ENCODE peak calls at places on chromosomes 3 and 15, in four cellular contexts. One of them, this sample, is unnamed.

GRCh38 chr15:99361541-99362185 is 110.4 kb downstream of the LRRC28 start:
- DNase-seq in K562: no peak
- DNase-seq in CD4-positive, alpha-beta memory T cell: no peak
- DNase-seq in upper lobe of left lung: no peak
- DNase-seq in this sample: peak; percentile 31

GRCh38 chr3:13093687-13094086 is 20.5 kb upstream of the IQSEC1 start:
- DNase-seq in upper lobe of left lung: no peak
- DNase-seq in K562: peak; percentile 93
- DNase-seq in CD4-positive, alpha-beta memory T cell: no peak
- DNase-seq in this sample: peak; percentile 47

GRCh38 chr3:11641683-11642407 is 1.9 kb downstream of the VGLL4 start:
- DNase-seq in upper lobe of left lung: no peak
- DNase-seq in CD4-positive, alpha-beta memory T cell: peak; percentile 30
- DNase-seq in K562: peak; percentile 45
- DNase-seq in this sample: peak; percentile 49

GRCh38 chr15:80856400-80856799 is 77.2 kb downstream of the CEMIP start:
- DNase-seq in CD4-positive, alpha-beta memory T cell: no peak
- DNase-seq in upper lobe of left lung: no peak
- DNase-seq in K562: peak; percentile 28
- DNase-seq in this sample: peak; percentile 16

GRCh38 chr3:73419179-73419803 is 205.4 kb downstream of the PDZRN3 start:
- DNase-seq in CD4-positive, alpha-beta memory T cell: no peak
- DNase-seq in K562: no peak
- DNase-seq in upper lobe of left lung: no peak
- DNase-seq in this sample: no peak

GRCh38 chr3:48069339-48069738 is 53.1 kb upstream of the MAP4 start:
- DNase-seq in upper lobe of left lung: no peak
- DNase-seq in CD4-positive, alpha-beta memory T cell: no peak
- DNase-seq in K562: no peak
- DNase-seq in this sample: no peak

GRCh38 chr3:129616713-129617112 is 10.2 kb upstream of the PLXND1 start:
- DNase-seq in CD4-positive, alpha-beta memory T cell: no peak
- DNase-seq in upper lobe of left lung: peak; percentile 70
- DNase-seq in K562: no peak
- DNase-seq in this sample: no peak

GRCh38 chr3:57004154-57004730 is 56.2 kb upstream of the SPATA12 start:
- DNase-seq in CD4-positive, alpha-beta memory T cell: no peak
- DNase-seq in upper lobe of left lung: no peak
- DNase-seq in K562: no peak
- DNase-seq in this sample: no peak

GRCh38 chr15:85515212-85515611 is 134.8 kb downstream of the AKAP13 start:
- DNase-seq in K562: no peak
- DNase-seq in CD4-positive, alpha-beta memory T cell: no peak
- DNase-seq in upper lobe of left lung: no peak
- DNase-seq in this sample: no peak

GRCh38 chr3:31724681-31725080 is 192.0 kb downstream of the STT3B start:
- DNase-seq in upper lobe of left lung: no peak
- DNase-seq in CD4-positive, alpha-beta memory T cell: no peak
- DNase-seq in K562: peak; percentile 25
- DNase-seq in this sample: peak; percentile 65

GRCh38 chr15:101322849-101323477 is 27.9 kb upstream of the SNRPA1 start:
- DNase-seq in upper lobe of left lung: no peak
- DNase-seq in K562: no peak
- DNase-seq in CD4-positive, alpha-beta memory T cell: no peak
- DNase-seq in this sample: no peak

GRCh38 chr15:48052871-48053383 is 67.9 kb upstream of the SLC24A5 start:
- DNase-seq in K562: no peak
- DNase-seq in upper lobe of left lung: no peak
- DNase-seq in CD4-positive, alpha-beta memory T cell: no peak
- DNase-seq in this sample: no peak

GRCh38 chr3:173510565-173510964 is 113.0 kb downstream of the NLGN1 start:
- DNase-seq in K562: no peak
- DNase-seq in CD4-positive, alpha-beta memory T cell: no peak
- DNase-seq in upper lobe of left lung: no peak
- DNase-seq in this sample: no peak

GRCh38 chr15:43920201-43920600 is 93.4 kb downstream of the WDR76 start:
- DNase-seq in CD4-positive, alpha-beta memory T cell: no peak
- DNase-seq in K562: no peak
- DNase-seq in upper lobe of left lung: no peak
- DNase-seq in this sample: no peak

GRCh38 chr3:73520931-73521461 is 103.7 kb downstream of the PDZRN3 start:
- DNase-seq in upper lobe of left lung: no peak
- DNase-seq in CD4-positive, alpha-beta memory T cell: no peak
- DNase-seq in K562: no peak
- DNase-seq in this sample: no peak

GRCh38 chr15:98841419-98841970 is 166.1 kb downstream of the PGPEP1L start:
- DNase-seq in K562: no peak
- DNase-seq in CD4-positive, alpha-beta memory T cell: no peak
- DNase-seq in upper lobe of left lung: no peak
- DNase-seq in this sample: no peak

GRCh38 chr3:189563841-189564563 is 67.2 kb upstream of the TP63 start:
- DNase-seq in K562: no peak
- DNase-seq in upper lobe of left lung: peak; percentile 22
- DNase-seq in CD4-positive, alpha-beta memory T cell: no peak
- DNase-seq in this sample: no peak

GRCh38 chr3:8793242-8793641 is 23.8 kb upstream of the OXTR start:
- DNase-seq in CD4-positive, alpha-beta memory T cell: no peak
- DNase-seq in K562: no peak
- DNase-seq in upper lobe of left lung: no peak
- DNase-seq in this sample: no peak

GRCh38 chr15:29364429-29365078 is 94.9 kb upstream of the NSMCE3 start:
- DNase-seq in CD4-positive, alpha-beta memory T cell: no peak
- DNase-seq in K562: peak; percentile 28
- DNase-seq in upper lobe of left lung: no peak
- DNase-seq in this sample: no peak

GRCh38 chr15:50107157-50107556 is 11.9 kb downstream of the ATP8B4 start:
- DNase-seq in upper lobe of left lung: no peak
- DNase-seq in K562: no peak
- DNase-seq in CD4-positive, alpha-beta memory T cell: no peak
- DNase-seq in this sample: no peak

GRCh38 chr3:134608957-134609525 is 41.8 kb downstream of the KY start:
- DNase-seq in K562: no peak
- DNase-seq in CD4-positive, alpha-beta memory T cell: no peak
- DNase-seq in upper lobe of left lung: no peak
- DNase-seq in this sample: no peak

GRCh38 chr3:186107148-186108105 is 1.5 kb downstream of the ETV5 start:
- DNase-seq in upper lobe of left lung: peak; percentile 74
- DNase-seq in CD4-positive, alpha-beta memory T cell: peak; percentile 22
- DNase-seq in K562: peak; percentile 75
- DNase-seq in this sample: peak; percentile 70

GRCh38 chr3:160757624-160758106 is 1.6 kb downstream of the PPM1L start:
- DNase-seq in CD4-positive, alpha-beta memory T cell: no peak
- DNase-seq in K562: no peak
- DNase-seq in upper lobe of left lung: no peak
- DNase-seq in this sample: peak; percentile 51

GRCh38 chr3:171186383-171186782 is 159.9 kb upstream of the SLC2A2 start:
- DNase-seq in upper lobe of left lung: no peak
- DNase-seq in K562: no peak
- DNase-seq in CD4-positive, alpha-beta memory T cell: no peak
- DNase-seq in this sample: no peak

GRCh38 chr3:84960581-84960980 is 1.8 kb downstream of the CADM2 start:
- DNase-seq in CD4-positive, alpha-beta memory T cell: no peak
- DNase-seq in K562: no peak
- DNase-seq in upper lobe of left lung: no peak
- DNase-seq in this sample: no peak

GRCh38 chr3:73259841-73260240 is 198.4 kb downstream of the EBLN2 start:
- DNase-seq in CD4-positive, alpha-beta memory T cell: no peak
- DNase-seq in upper lobe of left lung: no peak
- DNase-seq in K562: no peak
- DNase-seq in this sample: no peak

GRCh38 chr15:48781002-48781401 is 29.9 kb downstream of the CEP152 start:
- DNase-seq in CD4-positive, alpha-beta memory T cell: no peak
- DNase-seq in upper lobe of left lung: no peak
- DNase-seq in K562: no peak
- DNase-seq in this sample: no peak

GRCh38 chr15:78850926-78851600 is 21.6 kb upstream of the MORF4L1 start:
- DNase-seq in CD4-positive, alpha-beta memory T cell: no peak
- DNase-seq in upper lobe of left lung: no peak
- DNase-seq in K562: no peak
- DNase-seq in this sample: no peak

GRCh38 chr3:12143949-12144504 is 14.7 kb downstream of the TIMP4 start:
- DNase-seq in CD4-positive, alpha-beta memory T cell: no peak
- DNase-seq in upper lobe of left lung: peak; percentile 49
- DNase-seq in K562: no peak
- DNase-seq in this sample: no peak

GRCh38 chr3:127342735-127343134 is 54.9 kb upstream of the PRR20G start:
- DNase-seq in CD4-positive, alpha-beta memory T cell: no peak
- DNase-seq in K562: peak; percentile 6
- DNase-seq in upper lobe of left lung: no peak
- DNase-seq in this sample: no peak

GRCh38 chr3:10467204-10467603 is 38.2 kb downstream of the ATP2B2 start:
- DNase-seq in K562: no peak
- DNase-seq in upper lobe of left lung: no peak
- DNase-seq in CD4-positive, alpha-beta memory T cell: no peak
- DNase-seq in this sample: no peak

GRCh38 chr3:10463191-10464067 is 42.0 kb downstream of the ATP2B2 start:
- DNase-seq in upper lobe of left lung: no peak
- DNase-seq in CD4-positive, alpha-beta memory T cell: no peak
- DNase-seq in K562: no peak
- DNase-seq in this sample: no peak

GRCh38 chr3:10464068-10464434 is 41.3 kb downstream of the ATP2B2 start:
- DNase-seq in K562: no peak
- DNase-seq in CD4-positive, alpha-beta memory T cell: no peak
- DNase-seq in upper lobe of left lung: no peak
- DNase-seq in this sample: peak; percentile 31

GRCh38 chr3:10466186-10466585 is 39.2 kb downstream of the ATP2B2 start:
- DNase-seq in upper lobe of left lung: no peak
- DNase-seq in CD4-positive, alpha-beta memory T cell: no peak
- DNase-seq in K562: no peak
- DNase-seq in this sample: no peak

DNA sequence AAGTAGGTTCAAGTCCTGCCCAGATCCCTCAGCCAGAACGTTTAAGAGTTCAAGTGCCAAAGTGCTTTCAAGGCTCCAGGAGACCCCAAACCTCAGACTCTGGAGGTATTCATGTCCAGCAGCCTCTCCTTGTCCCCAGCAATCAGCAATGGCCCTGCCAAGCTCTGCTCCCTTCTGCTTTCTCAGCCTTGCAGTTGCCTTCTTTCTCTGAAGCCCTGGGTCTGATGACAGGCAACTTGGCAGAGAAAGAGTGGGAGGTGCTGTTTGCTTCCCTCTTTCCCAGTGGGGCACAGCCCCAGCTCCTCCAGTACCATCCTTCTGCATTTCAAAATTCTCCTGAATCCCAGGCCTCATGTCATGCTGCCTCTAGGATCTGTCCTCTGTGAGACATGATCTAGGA is 40.2 kb downstream of the ATP2B2 start:
- DNase-seq in upper lobe of left lung: no peak
- DNase-seq in K562: no peak
- DNase-seq in CD4-positive, alpha-beta memory T cell: no peak
- DNase-seq in this sample: no peak
- H3K4me1 ChIP-seq in upper lobe of left lung: no peaks in the 10 kb centered on the region
- H3K4me1 ChIP-seq in K562: no peaks in the 10 kb centered on the region
- H3K4me1 ChIP-seq in CD4-positive, alpha-beta memory T cell: no peaks in the 10 kb centered on the region
- H3K4me1 ChIP-seq in this sample: peaks cover 10% of the 10 kb centered on the region

GRCh38 chr15:75208501-75209288 is 7.0 kb downstream of the C15orf39 start:
- DNase-seq in CD4-positive, alpha-beta memory T cell: no peak
- DNase-seq in K562: no peak
- DNase-seq in upper lobe of left lung: no peak
- DNase-seq in this sample: no peak
- H3K4me1 ChIP-seq in CD4-positive, alpha-beta memory T cell: peaks cover 27% of the 10 kb centered on the region
- H3K4me1 ChIP-seq in K562: peaks cover 14% of the 10 kb centered on the region
- H3K4me1 ChIP-seq in upper lobe of left lung: peaks cover 54% of the 10 kb centered on the region
- H3K4me1 ChIP-seq in this sample: peaks cover 17% of the 10 kb centered on the region

GRCh38 chr3:188176884-188177283 is 22.9 kb downstream of the LPP start:
- DNase-seq in K562: no peak
- DNase-seq in upper lobe of left lung: no peak
- DNase-seq in CD4-positive, alpha-beta memory T cell: no peak
- DNase-seq in this sample: no peak

GRCh38 chr3:188177721-188178120 is 23.8 kb downstream of the LPP start:
- DNase-seq in upper lobe of left lung: no peak
- DNase-seq in CD4-positive, alpha-beta memory T cell: no peak
- DNase-seq in K562: no peak
- DNase-seq in this sample: no peak

GRCh38 chr3:188179006-188179966 is 25.3 kb downstream of the LPP start:
- DNase-seq in upper lobe of left lung: peak; percentile 80
- DNase-seq in K562: no peak
- DNase-seq in CD4-positive, alpha-beta memory T cell: no peak
- DNase-seq in this sample: peak; percentile 66

GRCh38 chr3:188180114-188180513 is 26.2 kb downstream of the LPP start:
- DNase-seq in upper lobe of left lung: no peak
- DNase-seq in CD4-positive, alpha-beta memory T cell: no peak
- DNase-seq in K562: no peak
- DNase-seq in this sample: no peak

GRCh38 chr3:188178293-188178950 is 24.5 kb downstream of the LPP start:
- DNase-seq in CD4-positive, alpha-beta memory T cell: no peak
- DNase-seq in upper lobe of left lung: no peak
- DNase-seq in K562: no peak
- DNase-seq in this sample: no peak
- H3K4me1 ChIP-seq in CD4-positive, alpha-beta memory T cell: peaks cover 25% of the 10 kb centered on the region
- H3K4me1 ChIP-seq in upper lobe of left lung: peaks cover 32% of the 10 kb centered on the region
- H3K4me1 ChIP-seq in K562: no peaks in the 10 kb centered on the region
- H3K4me1 ChIP-seq in this sample: peaks cover 72% of the 10 kb centered on the region

GRCh38 chr3:30618508-30618907 is 12.1 kb downstream of the TGFBR2 start:
- DNase-seq in K562: no peak
- DNase-seq in CD4-positive, alpha-beta memory T cell: no peak
- DNase-seq in upper lobe of left lung: no peak
- DNase-seq in this sample: peak; percentile 66

GRCh38 chr3:30616347-30617027 is 10.1 kb downstream of the TGFBR2 start:
- DNase-seq in upper lobe of left lung: no peak
- DNase-seq in K562: no peak
- DNase-seq in CD4-positive, alpha-beta memory T cell: no peak
- DNase-seq in this sample: no peak

GRCh38 chr3:30617069-30617468 is 10.7 kb downstream of the TGFBR2 start:
- DNase-seq in CD4-positive, alpha-beta memory T cell: no peak
- DNase-seq in upper lobe of left lung: no peak
- DNase-seq in K562: no peak
- DNase-seq in this sample: no peak

GRCh38 chr3:30619318-30619717 is 12.9 kb downstream of the TGFBR2 start:
- DNase-seq in CD4-positive, alpha-beta memory T cell: no peak
- DNase-seq in K562: no peak
- DNase-seq in upper lobe of left lung: no peak
- DNase-seq in this sample: no peak

GRCh38 chr3:30617653-30618052 is 11.3 kb downstream of the TGFBR2 start:
- DNase-seq in upper lobe of left lung: no peak
- DNase-seq in K562: no peak
- DNase-seq in CD4-positive, alpha-beta memory T cell: no peak
- DNase-seq in this sample: no peak
- H3K4me1 ChIP-seq in upper lobe of left lung: peaks cover 93% of the 10 kb centered on the region
- H3K4me1 ChIP-seq in K562: no peaks in the 10 kb centered on the region
- H3K4me1 ChIP-seq in CD4-positive, alpha-beta memory T cell: peaks cover 98% of the 10 kb centered on the region
- H3K4me1 ChIP-seq in this sample: peaks cover 99% of the 10 kb centered on the region

DNA sequence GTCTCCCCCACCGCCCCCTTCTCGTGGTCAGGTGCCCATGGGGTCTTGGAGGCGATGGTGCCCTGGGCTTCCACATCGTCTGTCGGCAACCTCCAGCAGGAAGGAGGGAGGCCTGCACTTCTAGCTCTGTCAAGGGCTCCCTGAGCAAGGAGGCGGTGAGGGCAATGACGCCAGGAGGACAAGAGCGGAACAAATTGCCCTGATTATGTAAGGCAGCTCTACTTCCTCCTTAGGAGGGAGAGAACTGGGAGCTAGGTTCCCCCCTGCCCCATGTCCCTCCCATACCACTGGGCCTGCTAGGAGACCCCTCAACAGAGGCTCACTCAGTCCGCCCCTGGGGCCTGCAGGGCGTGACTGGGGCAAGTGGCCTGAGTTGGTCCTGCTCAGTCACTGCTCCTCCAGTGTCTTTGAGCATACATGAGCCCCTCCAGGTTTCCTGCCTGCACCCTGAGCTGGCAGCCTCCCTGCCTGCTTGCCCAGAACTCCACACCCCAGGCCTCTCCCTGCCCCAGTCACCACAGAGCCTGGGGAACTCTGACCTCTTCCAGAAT is 56.1 kb downstream of the CACNA2D2 start:
- DNase-seq in K562: no peak
- DNase-seq in CD4-positive, alpha-beta memory T cell: no peak
- DNase-seq in upper lobe of left lung: peak; percentile 89
- DNase-seq in this sample: no peak
- H3K4me1 ChIP-seq in K562: no peaks in the 10 kb centered on the region
- H3K4me1 ChIP-seq in CD4-positive, alpha-beta memory T cell: peaks cover 12% of the 10 kb centered on the region
- H3K4me1 ChIP-seq in upper lobe of left lung: peaks cover 81% of the 10 kb centered on the region
- H3K4me1 ChIP-seq in this sample: no peaks in the 10 kb centered on the region